ENCODE peak calls at places on chromosome 1, in ten cellular contexts. B, J, U, E, A, Q, Y, R, M and K are unnamed samples.

GRCh38 chr1:236160540-236161127 is 18.3 kb downstream of the GPR137B start:
- DNase-seq in B (no peak), J (peak; percentile 49), U (no peak), E (no peak), A (no peak), Q (no peak), Y (no peak), R (no peak), M (no peak), K (no peak)

GRCh38 chr1:15833069-15833679 is 14.3 kb upstream of the SPEN start:
- DNase-seq in B (peak; percentile 18), J (no peak), U (no peak), E (no peak), A (peak; percentile 61), Q (peak; percentile 33), Y (no peak), R (no peak), M (peak; percentile 10), K (peak; percentile 38)

GRCh38 chr1:8496473-8496872 is 178.6 kb downstream of the SLC45A1 start:
- DNase-seq in B (no peak), J (no peak), U (no peak), E (peak; percentile 15), A (no peak), Q (no peak), Y (no peak), R (no peak), M (no peak), K (no peak)

GRCh38 chr1:24102966-24103365 is 9.0 kb downstream of the MYOM3 start:
- DNase-seq in B (no peak), J (no peak), U (no peak), E (no peak), A (peak; percentile 87), Q (no peak), Y (no peak), R (no peak), M (no peak), K (no peak)

GRCh38 chr1:116167625-116168276 is 56.6 kb downstream of the MAB21L3 start:
- DNase-seq in B (peak; percentile 13), J (peak; percentile 40), U (no peak), E (no peak), A (peak; percentile 52), Q (no peak), Y (peak; percentile 55), R (no peak), M (no peak), K (no peak)

GRCh38 chr1:57796609-57797008 is 372.7 kb upstream of the DAB1 start:
- DNase-seq in B (peak; percentile 42), J (no peak), U (no peak), E (no peak), A (no peak), Q (no peak), Y (no peak), R (peak; percentile 13), M (no peak), K (no peak)

GRCh38 chr1:76425843-76426145 is 351.2 kb downstream of the ST6GALNAC3 start:
- DNase-seq in B (peak; percentile 32), J (no peak), U (no peak), E (no peak), A (no peak), Q (no peak), Y (no peak), R (no peak), M (no peak), K (no peak)

GRCh38 chr1:158496379-158496778 is 24.4 kb downstream of the OR10R2 start:
- DNase-seq in B (no peak), J (peak; percentile 7), U (no peak), E (no peak), A (no peak), Q (no peak), Y (peak; percentile 22), R (no peak), M (no peak), K (no peak)

GRCh38 chr1:20318971-20319370 is 28.3 kb downstream of the VWA5B1 start:
- DNase-seq in B (peak; percentile 20), J (no peak), U (no peak), E (no peak), A (no peak), Q (no peak), Y (no peak), R (no peak), M (no peak), K (no peak)

GRCh38 chr1:155979525-155980343 is 1.4 kb upstream of the ARHGEF2 start:
- DNase-seq in B (no peak), J (peak; percentile 34), U (no peak), E (no peak), A (peak; percentile 65), Q (no peak), Y (peak; percentile 69), R (no peak), M (no peak), K (no peak)

GRCh38 chr1:94903318-94904009 is 23.4 kb downstream of the CNN3 start:
- DNase-seq in B (peak; percentile 75), J (no peak), U (no peak), E (no peak), A (no peak), Q (no peak), Y (no peak), R (no peak), M (no peak), K (no peak)

GRCh38 chr1:213982814-213983588 is 4.8 kb upstream of the PROX1 start:
- DNase-seq in B (peak; percentile 13), J (no peak), U (no peak), E (no peak), A (peak; percentile 57), Q (no peak), Y (peak; percentile 84), R (no peak), M (peak; percentile 72), K (no peak)

GRCh38 chr1:113551728-113552127 is 161.4 kb downstream of the MAGI3 start:
- DNase-seq in B (no peak), J (no peak), U (no peak), E (no peak), A (no peak), Q (no peak), Y (no peak), R (no peak), M (no peak), K (no peak)

GRCh38 chr1:111151838-111152237 is 11.8 kb downstream of the CEPT1 start:
- DNase-seq in B (no peak), J (no peak), U (no peak), E (no peak), A (no peak), Q (no peak), Y (no peak), R (no peak), M (no peak), K (no peak)

GRCh38 chr1:33099290-33100118 is 18.6 kb downstream of the AZIN2 start:
- DNase-seq in B (peak; percentile 100), J (peak; percentile 57), U (no peak), E (peak; percentile 25), A (peak; percentile 47), Q (peak; percentile 62), Y (peak; percentile 17), R (peak; percentile 100), M (no peak), K (peak; percentile 49)

GRCh38 chr1:81877940-81878339 is 77.2 kb downstream of the ADGRL2 start:
- DNase-seq in B (peak; percentile 7), J (no peak), U (no peak), E (no peak), A (no peak), Q (no peak), Y (peak; percentile 27), R (no peak), M (no peak), K (no peak)